ENCODE peak calls at places on chromosomes 6 and 20, in four cellular contexts. One of them, this sample, is unnamed.

GRCh38 chr6:165663736-165664552 is 903 bp upstream of the PDE10A start:
- DNase-seq in HT1080: no peak
- DNase-seq in NCI-H774: no peak
- DNase-seq in brain microvascular endothelial cell: peak; percentile 27
- DNase-seq in this sample: peak; percentile 10

GRCh38 chr6:112202639-112203341 is 51.6 kb downstream of the LAMA4 start:
- DNase-seq in brain microvascular endothelial cell: peak; percentile 53
- DNase-seq in HT1080: no peak
- DNase-seq in NCI-H774: no peak
- DNase-seq in this sample: no peak

GRCh38 chr20:18543932-18544331 is 23.3 kb upstream of the SMIM26 start:
- DNase-seq in brain microvascular endothelial cell: no peak
- DNase-seq in HT1080: no peak
- DNase-seq in NCI-H774: peak; percentile 59
- DNase-seq in this sample: no peak

GRCh38 chr6:90098025-90098474 is 198.6 kb downstream of the BACH2 start:
- DNase-seq in brain microvascular endothelial cell: peak; percentile 35
- DNase-seq in NCI-H774: no peak
- DNase-seq in HT1080: peak; percentile 90
- DNase-seq in this sample: peak; percentile 95

GRCh38 chr6:36358235-36358915 is 21.7 kb upstream of the BNIP5 start:
- DNase-seq in brain microvascular endothelial cell: peak; percentile 67
- DNase-seq in NCI-H774: no peak
- DNase-seq in HT1080: no peak
- DNase-seq in this sample: no peak

GRCh38 chr6:39294133-39294532 is 20.1 kb downstream of the KCNK17 start:
- DNase-seq in HT1080: no peak
- DNase-seq in NCI-H774: no peak
- DNase-seq in brain microvascular endothelial cell: no peak
- DNase-seq in this sample: peak; percentile 17

GRCh38 chr20:37359331-37359730 is 13.4 kb downstream of the SRC start:
- DNase-seq in NCI-H774: no peak
- DNase-seq in brain microvascular endothelial cell: no peak
- DNase-seq in HT1080: no peak
- DNase-seq in this sample: no peak

GRCh38 chr6:34568341-34568680 is 12.2 kb upstream of the SPDEF start:
- DNase-seq in NCI-H774: no peak
- DNase-seq in brain microvascular endothelial cell: no peak
- DNase-seq in HT1080: peak; percentile 72
- DNase-seq in this sample: no peak

GRCh38 chr6:40933864-40934263 is 105.2 kb downstream of the UNC5CL start:
- DNase-seq in NCI-H774: no peak
- DNase-seq in HT1080: no peak
- DNase-seq in brain microvascular endothelial cell: no peak
- DNase-seq in this sample: no peak

GRCh38 chr6:152267967-152268845 is 369.0 kb downstream of the SYNE1 start:
- DNase-seq in NCI-H774: peak; percentile 14
- DNase-seq in HT1080: peak; percentile 23
- DNase-seq in brain microvascular endothelial cell: no peak
- DNase-seq in this sample: peak; percentile 33

GRCh38 chr6:14660767-14661166 is 543.2 kb downstream of the CD83 start:
- DNase-seq in NCI-H774: no peak
- DNase-seq in HT1080: no peak
- DNase-seq in brain microvascular endothelial cell: no peak
- DNase-seq in this sample: no peak

GRCh38 chr20:63287697-63288580 is 5.0 kb upstream of the COL20A1 start:
- DNase-seq in NCI-H774: no peak
- DNase-seq in HT1080: no peak
- DNase-seq in brain microvascular endothelial cell: no peak
- DNase-seq in this sample: no peak

GRCh38 chr6:105981002-105981887 is 104.9 kb upstream of the PRDM1 start:
- DNase-seq in brain microvascular endothelial cell: no peak
- DNase-seq in NCI-H774: no peak
- DNase-seq in HT1080: no peak
- DNase-seq in this sample: no peak

GRCh38 chr20:23143098-23143497 is 57.0 kb upstream of the CD93 start:
- DNase-seq in brain microvascular endothelial cell: peak; percentile 82
- DNase-seq in HT1080: peak; percentile 92
- DNase-seq in NCI-H774: no peak
- DNase-seq in this sample: peak; percentile 86

GRCh38 chr20:32969356-32970114 is 34.7 kb downstream of the SUN5 start:
- DNase-seq in brain microvascular endothelial cell: no peak
- DNase-seq in HT1080: no peak
- DNase-seq in NCI-H774: no peak
- DNase-seq in this sample: no peak

GRCh38 chr20:41365785-41366545 is 653 bp downstream of the EMILIN3 start:
- DNase-seq in NCI-H774: peak; percentile 2
- DNase-seq in brain microvascular endothelial cell: no peak
- DNase-seq in HT1080: no peak
- DNase-seq in this sample: no peak

GRCh38 chr20:3227511-3227910 is 11.5 kb downstream of the SLC4A11 start:
- DNase-seq in HT1080: no peak
- DNase-seq in NCI-H774: no peak
- DNase-seq in brain microvascular endothelial cell: no peak
- DNase-seq in this sample: peak; percentile 73

GRCh38 chr20:8932192-8933150 is 136.4 kb upstream of the PLCB4 start:
- DNase-seq in NCI-H774: no peak
- DNase-seq in brain microvascular endothelial cell: peak; percentile 83
- DNase-seq in HT1080: peak; percentile 76
- DNase-seq in this sample: peak; percentile 6

GRCh38 chr6:31663961-31664789 is 622 bp downstream of the GPANK1 start:
- DNase-seq in HT1080: peak; percentile 89
- DNase-seq in brain microvascular endothelial cell: peak; percentile 63
- DNase-seq in NCI-H774: no peak
- DNase-seq in this sample: peak; percentile 74

GRCh38 chr20:36092424-36093024 is 62.0 kb upstream of the EPB41L1 start:
- DNase-seq in HT1080: no peak
- DNase-seq in brain microvascular endothelial cell: no peak
- DNase-seq in NCI-H774: no peak
- DNase-seq in this sample: no peak

GRCh38 chr6:3575166-3575565 is 118.3 kb upstream of the SLC22A23 start:
- DNase-seq in brain microvascular endothelial cell: no peak
- DNase-seq in NCI-H774: no peak
- DNase-seq in HT1080: no peak
- DNase-seq in this sample: no peak

GRCh38 chr6:108737594-108738546 is 110.4 kb upstream of the ARMC2 start:
- DNase-seq in NCI-H774: no peak
- DNase-seq in brain microvascular endothelial cell: peak; percentile 99
- DNase-seq in HT1080: peak; percentile 94
- DNase-seq in this sample: peak; percentile 100

GRCh38 chr6:28683945-28684538 is 158.4 kb downstream of the GPX5 start:
- DNase-seq in NCI-H774: peak; percentile 57
- DNase-seq in HT1080: peak; percentile 42
- DNase-seq in brain microvascular endothelial cell: no peak
- DNase-seq in this sample: peak; percentile 50

GRCh38 chr6:141307309-141307998 is 825.3 kb upstream of the GJE1 start:
- DNase-seq in HT1080: no peak
- DNase-seq in NCI-H774: no peak
- DNase-seq in brain microvascular endothelial cell: no peak
- DNase-seq in this sample: no peak

GRCh38 chr6:48476257-48476656 is 365.3 kb upstream of the PTCHD4 start:
- DNase-seq in brain microvascular endothelial cell: peak; percentile 14
- DNase-seq in HT1080: peak; percentile 26
- DNase-seq in NCI-H774: no peak
- DNase-seq in this sample: peak; percentile 74

GRCh38 chr6:12748815-12749521 is 32.4 kb downstream of the PHACTR1 start:
- DNase-seq in HT1080: peak; percentile 4
- DNase-seq in brain microvascular endothelial cell: no peak
- DNase-seq in NCI-H774: no peak
- DNase-seq in this sample: no peak

GRCh38 chr6:8939615-8940014 is 504.3 kb upstream of the SLC35B3 start:
- DNase-seq in NCI-H774: peak; percentile 83
- DNase-seq in HT1080: peak; percentile 9
- DNase-seq in brain microvascular endothelial cell: no peak
- DNase-seq in this sample: peak; percentile 24

GRCh38 chr6:52594216-52594615 is 17.4 kb upstream of the TRAM2 start:
- DNase-seq in brain microvascular endothelial cell: no peak
- DNase-seq in NCI-H774: no peak
- DNase-seq in HT1080: no peak
- DNase-seq in this sample: no peak

GRCh38 chr6:42551202-42551601 is 12.6 kb upstream of the UBR2 start:
- DNase-seq in NCI-H774: no peak
- DNase-seq in HT1080: no peak
- DNase-seq in brain microvascular endothelial cell: no peak
- DNase-seq in this sample: peak; percentile 21

GRCh38 chr6:28944412-28945006 is 20.7 kb upstream of the TRIM27 start:
- DNase-seq in brain microvascular endothelial cell: peak; percentile 77
- DNase-seq in HT1080: peak; percentile 80
- DNase-seq in NCI-H774: peak; percentile 60
- DNase-seq in this sample: peak; percentile 76

GRCh38 chr20:46176744-46177378 is 58.7 kb downstream of the CD40 start:
- DNase-seq in NCI-H774: no peak
- DNase-seq in HT1080: no peak
- DNase-seq in brain microvascular endothelial cell: no peak
- DNase-seq in this sample: no peak

GRCh38 chr6:127022297-127022696 is 96.2 kb upstream of the RSPO3 start:
- DNase-seq in HT1080: no peak
- DNase-seq in brain microvascular endothelial cell: no peak
- DNase-seq in NCI-H774: peak; percentile 95
- DNase-seq in this sample: no peak

GRCh38 chr6:75602164-75602896 is 650 bp downstream of the SENP6 start:
- DNase-seq in NCI-H774: peak; percentile 55
- DNase-seq in HT1080: peak; percentile 52
- DNase-seq in brain microvascular endothelial cell: peak; percentile 29
- DNase-seq in this sample: peak; percentile 22

GRCh38 chr20:57653910-57654309 is 33.7 kb upstream of the ZBP1 start:
- DNase-seq in NCI-H774: no peak
- DNase-seq in HT1080: no peak
- DNase-seq in brain microvascular endothelial cell: no peak
- DNase-seq in this sample: no peak

This sample was measured in bronchial epithelial cell.